ENCODE peak calls at places on chromosomes 1 and 21, in four cellular contexts. W is cardiac muscle cell, X is mammary epithelial cell, A is lung. Q is an unnamed sample.

GRCh38 chr1:24130385-24130784 is 12.6 kb downstream of the IL22RA1 start:
- DNase-seq in W (no peak), X (no peak), A (no peak), Q (no peak)

GRCh38 chr1:11339346-11340247 is 66.6 kb downstream of the UBIAD1 start:
- DNase-seq in W (no peak), X (no peak), A (no peak), Q (no peak)

GRCh38 chr1:54842206-54842915 is 41.2 kb upstream of the TTC22 start:
- DNase-seq in W (no peak), X (no peak), A (no peak), Q (peak; percentile 80)

GRCh38 chr21:46554431-46555224 is 50.3 kb downstream of the S100B start:
- DNase-seq in W (no peak), X (no peak), A (peak; percentile 28), Q (no peak)

GRCh38 chr21:46077674-46078101 is 20.2 kb upstream of the COL6A2 start:
- DNase-seq in W (no peak), X (no peak), A (peak; percentile 22), Q (peak; percentile 80)

GRCh38 chr21:21612446-21612845 is 614.2 kb downstream of the NCAM2 start:
- DNase-seq in W (peak; percentile 93), X (no peak), A (no peak), Q (no peak)

GRCh38 chr21:37536616-37537278 is 170.2 kb downstream of the DYRK1A start:
- DNase-seq in W (peak; percentile 37), X (no peak), A (no peak), Q (no peak)

GRCh38 chr1:28193701-28194161 is 17.2 kb upstream of the PTAFR start:
- DNase-seq in W (no peak), X (peak; percentile 93), A (no peak), Q (no peak)

GRCh38 chr1:9793291-9793690 is 30.5 kb downstream of the CLSTN1 start:
- DNase-seq in W (no peak), X (no peak), A (no peak), Q (no peak)

GRCh38 chr1:9794081-9794480 is 29.7 kb downstream of the CLSTN1 start:
- DNase-seq in W (peak; percentile 15), X (no peak), A (no peak), Q (no peak)

GRCh38 chr1:9787702-9788101 is 36.1 kb downstream of the CLSTN1 start:
- DNase-seq in W (no peak), X (no peak), A (no peak), Q (no peak)

GRCh38 chr1:9797049-9797448 is 26.7 kb downstream of the CLSTN1 start:
- DNase-seq in W (no peak), X (no peak), A (no peak), Q (no peak)

DNA sequence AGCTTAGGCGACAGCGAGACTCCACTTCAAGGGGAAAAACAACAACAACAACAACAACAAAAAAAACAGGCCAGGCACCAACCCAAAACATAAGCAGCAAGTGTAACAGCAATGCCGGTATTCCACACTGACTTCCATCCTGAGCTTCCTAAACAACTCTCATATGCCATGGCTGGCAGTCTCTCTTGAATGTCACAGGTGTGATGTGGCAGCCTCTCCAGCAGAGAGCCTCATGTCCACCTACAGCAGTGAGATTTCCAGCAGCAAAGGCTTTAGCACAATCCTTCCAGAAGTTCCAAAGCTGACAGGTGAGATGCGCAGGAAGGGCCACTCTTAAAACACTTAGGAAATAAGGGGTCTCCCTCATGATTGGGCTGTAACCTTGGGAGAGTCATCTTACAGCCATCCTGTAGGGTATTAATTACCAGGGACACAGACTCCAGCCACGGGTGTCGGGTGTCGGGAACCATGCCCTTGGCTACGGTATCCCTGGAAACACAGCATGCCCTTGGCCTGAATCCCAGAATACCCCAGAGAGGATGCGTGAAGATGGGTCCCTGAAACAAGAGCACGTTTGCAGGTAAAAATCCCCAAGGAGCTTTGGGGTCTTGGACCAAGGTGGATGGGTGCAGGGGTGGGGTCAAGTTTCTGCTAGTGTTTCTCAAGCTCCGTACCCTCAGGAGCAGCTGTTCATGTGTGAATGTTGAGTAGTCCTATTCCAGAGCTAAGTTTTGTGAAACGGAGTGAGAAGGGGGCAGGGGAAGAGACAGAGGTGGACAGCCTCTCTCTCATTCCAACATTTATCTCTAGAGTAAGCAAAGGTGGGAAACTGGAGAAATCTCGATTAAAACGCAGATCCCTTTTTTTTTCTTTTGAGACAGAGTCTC is 31.4 kb downstream of the CLSTN1 start:
- DNase-seq in W (peak; percentile 11), X (no peak), A (no peak), Q (no peak)
- TF ChIP-seq CTCF in W (no peak), X (peak; percentile 42), A (no peak), Q (no peak)

DNA sequence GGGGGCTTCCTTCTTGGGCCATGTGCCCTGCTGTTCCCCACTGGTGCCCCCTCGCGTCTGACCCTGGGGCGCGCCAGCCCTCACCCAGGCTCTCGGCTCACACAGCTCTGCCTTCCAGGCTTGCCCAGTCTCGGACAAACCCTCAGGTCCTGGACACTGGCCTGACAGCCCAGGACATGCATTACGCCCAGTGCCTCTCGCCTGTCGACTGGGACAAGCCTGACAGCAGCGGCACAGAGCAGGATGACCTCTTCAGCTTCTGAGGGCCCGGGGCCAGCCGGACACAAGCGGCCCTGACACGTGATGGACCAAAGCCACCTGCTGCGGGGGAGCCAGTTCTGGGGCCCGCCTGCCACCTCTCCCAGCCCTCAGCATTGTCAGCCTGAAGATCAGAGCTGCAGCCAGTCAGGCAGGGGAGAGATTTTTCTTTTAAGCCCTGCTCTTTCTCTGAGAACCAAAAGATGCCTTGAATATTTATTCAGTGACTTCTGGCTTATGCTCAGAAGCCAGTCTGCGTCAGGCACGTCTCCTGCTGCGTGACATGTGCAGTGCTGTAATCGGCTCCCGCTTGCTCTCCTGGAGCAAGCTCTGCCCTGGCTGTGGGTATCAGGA is 23.4 kb downstream of the LDLRAP1 start:
- DNase-seq in W (peak; percentile 43), X (no peak), A (no peak), Q (no peak)
- TF ChIP-seq CTCF in W (no peak), X (peak; percentile 33), A (no peak), Q (no peak)

DNA sequence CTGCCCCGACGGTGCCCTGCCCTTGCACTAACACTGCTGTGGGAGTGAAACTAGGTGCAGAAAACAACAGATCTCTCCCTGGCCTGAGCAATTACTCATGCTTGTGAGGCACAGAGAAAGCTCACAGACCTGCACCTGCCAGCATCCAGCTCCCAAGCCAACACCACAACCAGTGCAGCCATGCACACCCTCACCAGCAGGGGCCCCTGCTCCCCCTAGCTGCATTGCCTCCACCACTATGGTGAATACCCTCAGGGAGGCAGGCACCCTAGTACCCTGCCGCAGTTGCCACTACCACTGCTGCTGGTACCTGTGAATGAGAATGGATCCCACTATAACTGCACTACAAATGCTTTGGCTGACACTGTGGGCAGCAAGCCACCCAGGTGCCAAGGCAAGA is 7.1 kb upstream of the DIRAS3 start:
- DNase-seq in W (no peak), X (no peak), A (no peak), Q (no peak)
- TF ChIP-seq CTCF in W (no peak), X (no peak), A (no peak), Q (no peak)

DNA sequence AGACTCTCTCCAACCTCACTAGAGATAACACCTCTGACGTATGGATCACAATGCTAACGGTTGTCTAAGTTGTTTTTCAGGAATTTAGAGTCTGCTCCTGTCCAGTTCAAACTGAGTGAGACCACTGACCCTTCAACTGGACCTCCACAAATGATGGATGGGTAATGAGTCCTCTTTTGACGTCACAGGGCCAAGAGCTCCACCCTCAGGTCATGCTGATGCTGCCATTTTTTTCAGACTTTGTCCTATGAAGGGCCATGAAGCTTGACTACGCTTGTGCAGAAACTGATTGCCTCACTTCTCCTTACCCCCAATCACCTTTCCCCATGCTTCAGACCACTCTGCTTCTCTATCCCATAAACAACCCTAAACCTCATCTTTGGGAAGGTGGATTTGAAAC is 16.6 kb downstream of the GRIK3 start:
- DNase-seq in W (no peak), X (no peak), A (no peak), Q (no peak)
- TF ChIP-seq CTCF in W (no peak), X (no peak), A (no peak), Q (no peak)

DNA sequence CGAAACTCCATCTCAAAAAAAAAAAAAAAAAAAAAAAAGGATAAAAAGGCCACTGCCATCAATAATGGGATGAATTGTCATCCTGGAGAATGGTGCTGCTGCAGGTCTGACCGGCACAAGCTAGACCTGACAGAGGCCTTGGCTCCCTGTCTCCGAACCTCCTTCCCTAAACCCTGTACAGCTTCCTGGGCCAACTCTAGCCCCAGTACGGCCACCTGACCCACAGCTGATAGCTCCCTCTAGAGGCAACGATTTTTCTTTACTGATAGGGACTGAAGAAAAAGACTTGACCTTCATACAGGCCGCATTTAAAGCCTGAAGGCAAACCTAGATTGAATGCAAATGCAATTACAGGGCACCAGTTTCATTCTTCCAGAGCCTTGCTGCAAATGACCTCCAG is 30.7 kb downstream of the NOL9 start:
- DNase-seq in W (peak; percentile 53), X (peak; percentile 36), A (no peak), Q (no peak)
- TF ChIP-seq CTCF in W (peak; percentile 58), X (peak; percentile 72), A (no peak), Q (peak; percentile 62)

DNA sequence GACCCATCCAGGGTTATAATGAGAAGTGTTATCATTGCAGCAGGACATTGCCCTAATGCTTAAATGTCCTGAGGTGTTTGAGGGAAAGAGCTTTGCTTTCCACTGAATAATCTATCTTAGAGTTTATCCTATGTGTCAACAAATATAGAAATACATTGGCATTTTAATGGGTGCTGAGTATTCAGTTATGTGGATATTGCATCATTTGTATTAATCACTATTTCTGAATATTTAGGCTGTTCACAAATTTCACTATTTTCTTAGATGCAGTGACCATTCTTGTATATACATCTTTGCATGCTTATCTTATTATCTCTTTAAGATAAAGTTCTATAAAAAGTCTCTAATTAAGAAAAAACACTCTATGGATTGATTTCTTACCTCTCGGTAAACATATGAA is 18.2 kb downstream of the TRIM67 start:
- DNase-seq in W (no peak), X (no peak), A (no peak), Q (no peak)
- TF ChIP-seq CTCF in W (no peak), X (no peak), A (no peak), Q (no peak)

GRCh38 chr1:229225331-229225782 is 45.6 kb upstream of the RAB4A start:
- DNase-seq in W (no peak), X (peak; percentile 73), A (no peak), Q (no peak)
- TF ChIP-seq CTCF in W (no peak), X (peak; percentile 37), A (no peak), Q (no peak)

GRCh38 chr1:175237389-175237788 is 44.8 kb upstream of the KIAA0040 start:
- DNase-seq in W (no peak), X (no peak), A (no peak), Q (no peak)

GRCh38 chr1:175234639-175235038 is 42.1 kb upstream of the KIAA0040 start:
- DNase-seq in W (no peak), X (no peak), A (no peak), Q (no peak)

GRCh38 chr1:175232335-175232734 is 39.8 kb upstream of the KIAA0040 start:
- DNase-seq in W (no peak), X (no peak), A (no peak), Q (no peak)
- TF ChIP-seq CTCF in W (no peak), X (no peak), A (no peak), Q (no peak)